ENCODE peak calls at places on chromosomes 11 and 22, in five cellular contexts. K, L, G, W and U are unnamed samples.

GRCh38 chr11:69913591-69914285 is 94.5 kb upstream of the FGF3 start:
- DNase-seq in G (no peak), L (peak; percentile 79), W (no peak), K (no peak), U (no peak)

GRCh38 chr22:38034278-38034882 is 22.8 kb upstream of the PICK1 start:
- DNase-seq in L (no peak), K (peak; percentile 59), W (peak; percentile 91), G (peak; percentile 81), U (peak; percentile 29)

GRCh38 chr22:45842141-45842831 is 134.7 kb downstream of the WNT7B start:
- DNase-seq in K (peak; percentile 32), L (no peak), G (peak; percentile 51), W (peak; percentile 77), U (no peak)

GRCh38 chr11:96306933-96307747 is 35.9 kb downstream of the MAML2 start:
- DNase-seq in G (peak; percentile 99), W (peak; percentile 99), K (peak; percentile 98), L (peak; percentile 93), U (peak; percentile 98)

GRCh38 chr11:115464269-115464668 is 39.9 kb downstream of the CADM1 start:
- DNase-seq in L (no peak), W (peak; percentile 69), K (no peak), G (peak; percentile 10), U (no peak)

GRCh38 chr11:22920939-22921565 is 60.8 kb upstream of the CCDC179 start:
- DNase-seq in W (peak; percentile 76), L (no peak), K (peak; percentile 46), G (peak; percentile 55), U (peak; percentile 3)

GRCh38 chr11:70641366-70641765 is 243.0 kb downstream of the CTTN start:
- DNase-seq in G (no peak), L (no peak), W (no peak), K (no peak), U (no peak)

GRCh38 chr11:128379587-128380279 is 207.6 kb downstream of the ETS1 start:
- DNase-seq in K (no peak), L (no peak), W (no peak), G (peak; percentile 56), U (no peak)

GRCh38 chr11:115581871-115582639 is 77.8 kb upstream of the CADM1 start:
- DNase-seq in K (no peak), G (peak; percentile 62), L (no peak), W (peak; percentile 5), U (no peak)

GRCh38 chr11:69700278-69701140 is 3.3 kb downstream of the FGF19 start:
- DNase-seq in G (no peak), K (peak; percentile 11), L (no peak), W (peak; percentile 75), U (no peak)

GRCh38 chr11:23866641-23867040 is 630.2 kb upstream of the LUZP2 start:
- DNase-seq in G (peak; percentile 72), K (no peak), W (peak; percentile 60), L (no peak), U (no peak)

GRCh38 chr11:61700720-61701119 is 20.5 kb downstream of the DAGLA start:
- DNase-seq in L (no peak), K (no peak), G (peak; percentile 41), W (no peak), U (no peak)

GRCh38 chr11:120304526-120304925 is 20.6 kb upstream of the TLCD5 start:
- DNase-seq in L (no peak), W (peak; percentile 21), G (peak; percentile 88), K (no peak), U (peak; percentile 52)

GRCh38 chr11:17529814-17530162 is 14.4 kb downstream of the USH1C start:
- DNase-seq in G (no peak), K (no peak), W (no peak), L (no peak), U (no peak)

GRCh38 chr11:134047586-134047999 is 21.3 kb upstream of the JAM3 start:
- DNase-seq in W (peak; percentile 90), K (no peak), G (no peak), L (peak; percentile 95), U (no peak)

GRCh38 chr11:86627776-86628455 is 44.5 kb downstream of the ME3 start:
- DNase-seq in L (no peak), W (no peak), K (no peak), G (no peak), U (no peak)

GRCh38 chr11:85752201-85752889 is 58.6 kb downstream of the SYTL2 start:
- DNase-seq in G (no peak), W (no peak), L (no peak), K (no peak), U (no peak)

GRCh38 chr11:78400116-78400515 is 17.5 kb downstream of the GAB2 start:
- DNase-seq in K (no peak), W (no peak), G (no peak), L (no peak), U (no peak)

GRCh38 chr11:438101-438844 is 3.5 kb downstream of the ANO9 start:
- DNase-seq in G (no peak), K (no peak), W (no peak), L (no peak), U (no peak)

GRCh38 chr11:115660072-115660805 is 156.0 kb upstream of the CADM1 start:
- DNase-seq in L (no peak), K (no peak), G (no peak), W (no peak), U (no peak)

GRCh38 chr11:58832246-58832645 is 12.3 kb downstream of the GLYATL2 start:
- DNase-seq in W (no peak), L (no peak), K (peak; percentile 47), G (peak; percentile 63), U (no peak)

GRCh38 chr22:23527971-23528740 is 51.9 kb downstream of the IGLL1 start:
- DNase-seq in K (no peak), G (no peak), L (no peak), W (no peak), U (no peak)

GRCh38 chr22:23156286-23156685 is 11.0 kb downstream of the RAB36 start:
- DNase-seq in L (no peak), W (no peak), G (no peak), K (no peak), U (no peak)

GRCh38 chr22:47035443-47035881 is 273.0 kb downstream of the TBC1D22A start:
- DNase-seq in K (no peak), W (no peak), G (no peak), L (no peak), U (no peak)

GRCh38 chr11:88174627-88175003 is 628 bp downstream of the RAB38 start:
- DNase-seq in K (peak; percentile 15), L (peak; percentile 92), W (peak; percentile 86), G (peak; percentile 88), U (peak; percentile 36)

GRCh38 chr11:20429216-20429615 is 41.7 kb downstream of the PRMT3 start:
- DNase-seq in K (no peak), G (no peak), W (no peak), L (no peak), U (no peak)

GRCh38 chr11:1618231-1618630 is 3.7 kb downstream of the KRTAP5-4 start:
- DNase-seq in W (no peak), G (no peak), K (no peak), L (no peak), U (no peak)

GRCh38 chr11:126627376-126627775 is 271.9 kb downstream of the ST3GAL4 start:
- DNase-seq in K (no peak), G (no peak), W (no peak), L (peak; percentile 63), U (no peak)

GRCh38 chr11:128965485-128965884 is 22.8 kb upstream of the TP53AIP1 start:
- DNase-seq in L (no peak), G (no peak), K (no peak), W (no peak), U (no peak)

GRCh38 chr11:81963018-81963417 is 770.6 kb downstream of the FAM181B start:
- DNase-seq in L (no peak), G (peak; percentile 33), W (no peak), K (no peak), U (no peak)

GRCh38 chr11:128765104-128765503 is 71.2 kb downstream of the FLI1 start:
- DNase-seq in W (no peak), K (no peak), L (no peak), G (no peak), U (no peak)

GRCh38 chr11:77101043-77101537 is 1.6 kb upstream of the OMP start:
- DNase-seq in W (peak; percentile 30), G (peak; percentile 17), L (no peak), K (no peak), U (no peak)

GRCh38 chr11:48001438-48002021 is 21.2 kb downstream of the PTPRJ start:
- DNase-seq in G (no peak), W (peak; percentile 94), K (peak; percentile 50), L (no peak), U (peak; percentile 86)

GRCh38 chr11:9787981-9788521 is 124.2 kb downstream of the SWAP70 start:
- DNase-seq in G (no peak), W (peak; percentile 95), L (no peak), K (peak; percentile 90), U (peak; percentile 42)

GRCh38 chr22:36897611-36898010 is 15.8 kb upstream of the CSF2RB start:
- DNase-seq in K (no peak), G (no peak), W (no peak), L (no peak), U (no peak)
- H3K4me3 ChIP-seq in K (no peak overlapping the region), G (no peak overlapping the region), W (no peak overlapping the region), L (no peak overlapping the region), U (no peak overlapping the region)

DNA sequence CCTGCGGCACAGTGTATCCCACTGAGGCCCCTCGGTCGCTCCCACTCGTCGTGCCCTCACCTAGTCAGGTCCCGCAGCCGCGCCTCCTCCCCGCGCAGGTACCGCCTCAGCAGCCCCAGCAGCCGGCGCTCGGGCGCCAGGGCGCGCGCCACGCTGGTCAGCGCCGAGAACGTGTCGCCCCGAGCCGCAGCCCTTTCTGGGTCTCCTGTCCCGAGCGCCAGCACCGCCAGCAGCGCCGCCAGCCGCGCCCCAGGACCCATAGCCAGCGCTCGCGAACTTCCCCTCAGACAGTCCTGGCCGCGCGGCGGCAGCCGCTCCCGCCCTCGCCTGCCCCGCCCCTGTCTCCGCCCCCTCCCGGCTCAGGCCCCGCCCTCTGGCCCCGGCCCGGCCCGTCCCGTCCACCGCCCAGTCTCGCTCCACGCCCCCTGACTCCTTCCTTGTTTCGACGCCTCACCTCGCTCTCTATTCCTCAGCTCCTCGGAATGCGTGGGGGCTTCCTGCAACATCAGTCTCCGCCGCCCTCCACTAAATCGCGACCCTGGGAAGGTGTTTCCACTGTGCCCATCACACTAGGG is at the start of gene P4HA3:
- DNase-seq in G (peak; percentile 21), W (peak; percentile 28), K (no peak), L (peak; percentile 92), U (no peak)
- TF ChIP-seq CTCF in G (peak; percentile 10), W (peak; percentile 23), K (no peak), L (no peak), U (no peak)

GRCh38 chr11:114439229-114440120 is at the start of gene REXO2:
- DNase-seq in K (peak; percentile 85), G (peak; percentile 92), W (peak; percentile 93), L (peak; percentile 99), U (peak; percentile 63)

GRCh38 chr11:114440121-114440860 is 1.0 kb downstream of the REXO2 start:
- DNase-seq in G (no peak), L (no peak), K (no peak), W (peak; percentile 29), U (no peak)

GRCh38 chr11:114442559-114442958 is 3.3 kb downstream of the REXO2 start:
- DNase-seq in G (no peak), K (no peak), W (no peak), L (no peak), U (no peak)

GRCh38 chr11:114441921-114442320 is 2.7 kb downstream of the REXO2 start:
- DNase-seq in L (no peak), G (no peak), K (no peak), W (no peak), U (no peak)

GRCh38 chr11:114440971-114441810 is 1.9 kb downstream of the REXO2 start:
- DNase-seq in W (no peak), G (no peak), K (no peak), L (no peak), U (no peak)
- H3K4me3 ChIP-seq in W (peak overlapping the region; percentile 89), G (no peak overlapping the region), K (peak overlapping the region; percentile 89), L (no peak overlapping the region), U (peak overlapping the region; percentile 97)

GRCh38 chr11:57323503-57324153 is 1.1 kb downstream of the TNKS1BP1 start:
- DNase-seq in G (no peak), W (peak; percentile 40), K (no peak), L (no peak), U (no peak)
- TF ChIP-seq CTCF in G (no peak), W (no peak), K (no peak), L (no peak), U (peak; percentile 21)